ENCODE peak calls at places on chromosomes 4 and X, in eight cellular contexts. O is activated T-cell treated with anti-CD3 and anti-CD28 coated beads, Interleukin-2, amount 50 U/mL, for 1 hour; R is LoVo; A is GM13977; G is NCI-H1436 treated with DMSO at 0.1 percent for 48 hours; Y is NCI-H2081; F is EL; N is NCI-H1105. C is an unnamed sample.

GRCh38 chrX:29299689-29300088 is 712.4 kb downstream of the IL1RAPL1 start:
- DNase-seq in N (no peak), A (no peak), R (peak), F (no peak), Y (no peak), G (no peak), O (no peak), C (no peak)

GRCh38 chr4:113700602-113701150 is 60.9 kb downstream of the CAMK2D start:
- DNase-seq in Y (no peak), R (no peak), O (no peak), N (no peak), A (no peak), G (no peak), F (peak), C (no peak)

GRCh38 chr4:147368948-147369347 is 111.9 kb upstream of the EDNRA start:
- DNase-seq in R (no peak), N (no peak), A (no peak), Y (no peak), O (no peak), F (no peak), G (no peak), C (no peak)

GRCh38 chrX:18983711-18984380 is at the start of gene PHKA2:
- DNase-seq in Y (peak), O (no peak), A (peak), N (no peak), F (peak), G (no peak), R (peak), C (peak)

GRCh38 chr4:1045595-1046201 is 34.3 kb downstream of the FGFRL1 start:
- DNase-seq in O (no peak), N (no peak), F (no peak), Y (no peak), G (no peak), R (no peak), A (no peak), C (no peak)

GRCh38 chr4:15920723-15921591 is 17.6 kb downstream of the FGFBP1 start:
- DNase-seq in F (peak), R (peak), Y (no peak), N (no peak), G (no peak), O (no peak), A (no peak), C (no peak)

GRCh38 chrX:39857780-39858179 is 240.0 kb downstream of the BCOR start:
- DNase-seq in G (no peak), O (no peak), Y (no peak), F (no peak), A (no peak), R (no peak), N (no peak), C (no peak)

GRCh38 chrX:9730752-9731151 is 34.9 kb downstream of the GPR143 start:
- DNase-seq in R (no peak), N (no peak), F (no peak), A (no peak), O (no peak), Y (no peak), G (no peak), C (no peak)

GRCh38 chrX:51459125-51459524 is 37.3 kb downstream of the NUDT11 start:
- DNase-seq in N (no peak), A (no peak), G (no peak), F (peak), R (no peak), O (no peak), Y (no peak), C (no peak)

GRCh38 chrX:38878674-38879375 is 77.6 kb downstream of the MID1IP1 start:
- DNase-seq in O (no peak), Y (no peak), A (no peak), G (no peak), R (no peak), N (no peak), F (no peak), C (no peak)

GRCh38 chrX:132602701-132603100 is 113.9 kb upstream of the MBNL3 start:
- DNase-seq in R (no peak), G (no peak), N (no peak), F (no peak), Y (no peak), A (no peak), O (no peak), C (no peak)

GRCh38 chr4:78618426-78618825 is 66.9 kb downstream of the ANXA3 start:
- DNase-seq in R (no peak), Y (no peak), F (no peak), G (no peak), A (no peak), O (no peak), N (no peak), C (no peak)

GRCh38 chr4:24601121-24601520 is 16.8 kb upstream of the DHX15 start:
- DNase-seq in G (no peak), F (no peak), R (no peak), A (no peak), N (no peak), O (no peak), Y (no peak), C (no peak)

GRCh38 chr4:125432078-125432477 is 117.3 kb downstream of the FAT4 start:
- DNase-seq in R (no peak), N (no peak), Y (no peak), G (no peak), F (peak), O (no peak), A (no peak), C (peak)

GRCh38 chrX:149631293-149632165 is at the start of gene TMEM185A:
- DNase-seq in N (peak), Y (peak), G (peak), F (peak), R (peak), O (peak), A (peak), C (peak)

GRCh38 chrX:138925330-138925729 is 213.8 kb upstream of the FGF13 start:
- DNase-seq in O (no peak), A (no peak), N (no peak), Y (no peak), R (no peak), F (no peak), G (no peak), C (no peak)

GRCh38 chr4:168722391-168722790 is 225.5 kb downstream of the PALLD start:
- DNase-seq in A (no peak), O (no peak), G (no peak), F (no peak), R (no peak), N (no peak), Y (no peak), C (no peak)

GRCh38 chr4:113157086-113157857 is 107.8 kb downstream of the ANK2 start:
- DNase-seq in G (no peak), Y (peak), F (no peak), A (no peak), O (no peak), N (no peak), R (no peak), C (no peak)

GRCh38 chrX:131802836-131803626 is 220.1 kb upstream of the STK26 start:
- DNase-seq in G (no peak), O (peak), N (peak), Y (peak), A (peak), F (no peak), R (no peak), C (peak)

GRCh38 chr4:94486372-94486801 is 34.6 kb downstream of the PDLIM5 start:
- DNase-seq in O (no peak), N (no peak), R (no peak), F (peak), G (no peak), Y (no peak), A (no peak), C (no peak)

GRCh38 chr4:184649026-184649970 is at the start of the genes CASP3 and PRIMPOL:
- DNase-seq in G (peak), A (peak), F (peak), R (peak), N (peak), Y (peak), O (peak), C (peak)

GRCh38 chrX:66728818-66729271 is 90.0 kb upstream of the EDA2R start:
- DNase-seq in O (peak), F (peak), N (no peak), R (peak), G (no peak), A (peak), Y (peak), C (peak)

GRCh38 chr4:73309211-73309610 is 50.6 kb upstream of the ANKRD17 start:
- DNase-seq in R (no peak), F (peak), G (no peak), Y (no peak), A (no peak), O (no peak), N (no peak), C (no peak)

GRCh38 chr4:88737304-88738015 is 39.8 kb upstream of the NAP1L5 start:
- DNase-seq in G (no peak), A (peak), Y (no peak), N (peak), R (no peak), O (peak), F (no peak), C (no peak)

GRCh38 chr4:113436360-113436759 is 325.2 kb downstream of the CAMK2D start:
- DNase-seq in R (no peak), N (no peak), F (peak), A (no peak), Y (no peak), O (no peak), G (peak), C (no peak)

GRCh38 chr4:133146574-133147198 is 2.4 kb upstream of the PCDH10 start:
- DNase-seq in O (no peak), A (peak), Y (peak), F (peak), G (no peak), N (peak), R (no peak), C (peak)

GRCh38 chrX:109299091-109299490 is 182.8 kb downstream of the GUCY2F start:
- DNase-seq in F (no peak), R (no peak), A (no peak), Y (no peak), G (no peak), O (no peak), N (no peak), C (no peak)

GRCh38 chr4:24032371-24032989 is 142.6 kb upstream of the PPARGC1A start:
- DNase-seq in R (no peak), F (peak), N (no peak), G (no peak), A (peak), Y (no peak), O (no peak), C (peak)

GRCh38 chrX:14941301-14941700 is 68.1 kb downstream of the MOSPD2 start:
- DNase-seq in F (no peak), R (no peak), G (no peak), N (no peak), O (no peak), Y (no peak), A (no peak), C (no peak)